ENCODE peak calls at places on chromosomes 3 and 15, in six cellular contexts. N is cardiac fibroblast; C is GM04503; Z is naive thymus-derived CD8-positive, alpha-beta T cell; A is kidney; G is skeletal muscle cell. X is an unnamed sample.

GRCh38 chr3:168157301-168157700 is 61.6 kb upstream of the GOLIM4 start:
- DNase-seq in Z (no peak), A (no peak), C (no peak), N (no peak), G (no peak), X (no peak)

GRCh38 chr15:77029166-77030041 is 34.5 kb downstream of the PSTPIP1 start:
- DNase-seq in N (no peak), Z (no peak), A (peak; percentile 49), C (no peak), G (no peak), X (no peak)

GRCh38 chr3:174495231-174495755 is 363.8 kb upstream of the NAALADL2 start:
- DNase-seq in Z (no peak), C (peak; percentile 12), G (peak; percentile 43), A (no peak), N (peak; percentile 3), X (peak; percentile 37)

GRCh38 chr3:79515072-79515471 is 252.7 kb downstream of the ROBO1 start:
- DNase-seq in A (no peak), Z (no peak), N (peak; percentile 92), G (no peak), C (no peak), X (no peak)

GRCh38 chr3:52679139-52679538 is 6.6 kb downstream of the PBRM1 start:
- DNase-seq in Z (no peak), G (no peak), A (no peak), N (peak; percentile 41), C (no peak), X (no peak)

GRCh38 chr3:54322354-54322753 is 200.0 kb downstream of the CACNA2D3 start:
- DNase-seq in C (no peak), Z (no peak), G (no peak), N (no peak), A (peak; percentile 81), X (no peak)

GRCh38 chr15:25188051-25188450 is 233.3 kb downstream of the SNRPN start:
- DNase-seq in C (no peak), G (no peak), A (peak; percentile 39), Z (no peak), N (no peak), X (no peak)

GRCh38 chr3:174162550-174162949 is 696.6 kb upstream of the NAALADL2 start:
- DNase-seq in C (peak; percentile 50), G (peak; percentile 14), Z (no peak), A (no peak), N (no peak), X (no peak)

GRCh38 chr15:73867956-73868355 is 5.4 kb upstream of the TBC1D21 start:
- DNase-seq in N (no peak), G (no peak), C (no peak), Z (no peak), A (no peak), X (no peak)

GRCh38 chr15:45274636-45275035 is 22.6 kb downstream of the SLC28A2 start:
- DNase-seq in N (no peak), Z (no peak), C (no peak), G (no peak), A (no peak), X (no peak)

GRCh38 chr3:169551646-169552045 is 111.9 kb downstream of the MECOM start:
- DNase-seq in Z (no peak), A (no peak), N (no peak), C (no peak), G (no peak), X (no peak)

GRCh38 chr3:713225-713624 is 379.6 kb upstream of the CNTN6 start:
- DNase-seq in N (no peak), Z (no peak), G (no peak), A (no peak), C (no peak), X (no peak)

GRCh38 chr15:99566157-99566900 is 545 bp downstream of the MEF2A start:
- DNase-seq in G (no peak), A (peak; percentile 79), Z (peak; percentile 26), N (no peak), C (no peak), X (peak; percentile 48)

GRCh38 chr3:5004319-5005152 is 25.3 kb downstream of the BHLHE40 start:
- DNase-seq in A (no peak), N (no peak), G (no peak), C (no peak), Z (no peak), X (no peak)

GRCh38 chr15:99253381-99254090 is 2.3 kb downstream of the LRRC28 start:
- DNase-seq in A (no peak), G (peak; percentile 15), Z (no peak), N (peak; percentile 30), C (peak; percentile 68), X (peak; percentile 31)

GRCh38 chr15:38455096-38455495 is 1.2 kb downstream of the FAM98B start:
- DNase-seq in C (no peak), Z (no peak), A (no peak), N (peak; percentile 3), G (no peak), X (no peak)

GRCh38 chr3:102174312-102174712 is 260.5 kb upstream of the ZPLD1 start:
- DNase-seq in A (no peak), N (peak; percentile 30), G (no peak), C (no peak), Z (no peak), X (no peak)

GRCh38 chr15:95259965-95260364 is 1028.6 kb downstream of the MCTP2 start:
- DNase-seq in N (peak; percentile 84), A (no peak), Z (no peak), G (no peak), C (no peak), X (peak; percentile 94)